ENCODE peak calls at places on chromosomes 7 and 10, in ten cellular contexts. B, V, R, D, O, G, M, T, E and W are unnamed samples.

GRCh38 chr7:42272793-42273665 is 36.0 kb upstream of the GLI3 start:
- DNase-seq in B (peak), V (no peak), R (no peak), D (no peak), O (no peak), G (peak), M (peak), T (peak), E (no peak), W (no peak)

GRCh38 chr7:119802147-119802546 is 470.8 kb upstream of the KCND2 start:
- DNase-seq in B (no peak), V (no peak), R (no peak), D (no peak), O (no peak), G (peak), M (peak), T (no peak), E (no peak), W (no peak)

GRCh38 chr10:78896169-78896931 is 172.4 kb upstream of the ZMIZ1 start:
- DNase-seq in B (no peak), V (no peak), R (no peak), D (no peak), O (no peak), G (no peak), M (no peak), T (no peak), E (no peak), W (no peak)

GRCh38 chr10:78706986-78707500 is 361.7 kb upstream of the ZMIZ1 start:
- DNase-seq in B (no peak), V (no peak), R (no peak), D (no peak), O (no peak), G (peak), M (no peak), T (no peak), E (no peak), W (no peak)

GRCh38 chr7:164882-165660 is 27.3 kb upstream of the FAM20C start:
- DNase-seq in B (no peak), V (no peak), R (no peak), D (no peak), O (peak), G (no peak), M (no peak), T (no peak), E (no peak), W (peak)

GRCh38 chr10:102231357-102232318 is 5.5 kb downstream of the ELOVL3 start:
- DNase-seq in B (peak), V (peak), R (peak), D (peak), O (peak), G (no peak), M (no peak), T (no peak), E (no peak), W (peak)

GRCh38 chr10:124741281-124741921 is 2.8 kb downstream of the FAM53B start:
- DNase-seq in B (peak), V (peak), R (peak), D (peak), O (peak), G (peak), M (peak), T (peak), E (no peak), W (peak)

GRCh38 chr10:45581497-45582385 is 90.8 kb downstream of the ZFAND4 start:
- DNase-seq in B (no peak), V (no peak), R (no peak), D (no peak), O (no peak), G (peak), M (no peak), T (peak), E (no peak), W (no peak)

GRCh38 chr7:88169717-88170320 is 50.0 kb downstream of the SRI start:
- DNase-seq in B (no peak), V (no peak), R (no peak), D (peak), O (no peak), G (no peak), M (no peak), T (peak), E (no peak), W (no peak)

GRCh38 chr7:14505906-14506305 is 396.6 kb downstream of the DGKB start:
- DNase-seq in B (no peak), V (no peak), R (no peak), D (no peak), O (no peak), G (peak), M (no peak), T (no peak), E (no peak), W (no peak)

GRCh38 chr7:101549734-101550133 is 79.4 kb downstream of the MYL10 start:
- DNase-seq in B (peak), V (no peak), R (no peak), D (no peak), O (no peak), G (no peak), M (no peak), T (no peak), E (no peak), W (peak)

GRCh38 chr7:6256709-6257535 is 15.5 kb downstream of the CYTH3 start:
- DNase-seq in B (no peak), V (no peak), R (no peak), D (no peak), O (peak), G (peak), M (peak), T (peak), E (no peak), W (no peak)

GRCh38 chr10:6649903-6650302 is 69.8 kb upstream of the PRKCQ start:
- DNase-seq in B (no peak), V (no peak), R (no peak), D (no peak), O (no peak), G (no peak), M (no peak), T (no peak), E (no peak), W (no peak)

GRCh38 chr7:17556247-17556646 is 257.8 kb downstream of the AHR start:
- DNase-seq in B (no peak), V (no peak), R (no peak), D (no peak), O (no peak), G (no peak), M (no peak), T (no peak), E (no peak), W (no peak)

GRCh38 chr7:50632561-50633413 is 67.6 kb upstream of the DDC start:
- DNase-seq in B (peak), V (peak), R (peak), D (peak), O (peak), G (peak), M (peak), T (peak), E (no peak), W (no peak)

DNA sequence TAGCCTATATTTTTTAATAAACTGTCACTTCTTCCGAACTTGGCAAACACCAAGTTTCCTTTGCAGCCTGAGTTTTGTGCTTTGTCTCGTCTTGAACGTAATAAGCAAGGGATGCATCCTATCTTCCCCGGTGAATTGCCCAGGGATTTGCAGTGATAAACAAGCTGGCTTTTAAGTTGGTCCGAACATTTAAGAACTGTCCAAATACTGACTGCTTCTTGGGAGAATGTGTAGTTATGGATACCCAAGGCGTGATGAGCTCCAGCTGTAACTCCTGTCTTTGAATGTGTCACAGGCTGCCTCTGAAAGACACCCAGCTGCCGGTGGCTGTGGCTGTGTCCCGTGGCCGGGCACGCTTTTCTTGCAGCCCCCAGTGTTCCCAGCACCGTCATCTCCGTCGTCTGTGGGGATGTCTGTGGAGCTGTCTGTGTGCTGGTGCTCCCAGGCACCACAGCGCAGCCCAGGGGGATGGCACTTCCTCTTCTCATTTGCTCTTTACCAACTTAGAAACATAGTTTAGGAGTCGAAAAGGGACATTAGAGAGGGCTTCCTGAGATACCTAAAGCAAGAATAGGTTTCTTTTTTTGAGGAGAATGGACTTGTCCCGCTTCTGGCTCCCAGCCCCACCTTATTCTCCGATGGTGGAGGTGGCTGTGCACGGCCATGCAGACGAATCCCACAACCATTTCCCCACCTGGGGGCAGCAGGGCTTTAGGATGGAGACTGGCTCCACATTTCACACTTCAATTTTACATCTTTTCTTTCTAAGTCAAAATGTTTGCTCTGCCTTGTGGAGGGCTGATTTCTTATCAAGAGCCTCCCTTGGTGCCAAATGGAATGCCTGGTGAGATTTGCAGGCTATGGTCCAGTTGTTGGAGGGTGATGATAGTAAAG is 118.2 kb downstream of the GLRX3 start:
- DNase-seq in B (no peak), V (no peak), R (no peak), D (no peak), O (no peak), G (no peak), M (no peak), T (no peak), E (no peak), W (no peak)
- TF ChIP-seq CTCF in B (peak), V (no peak), R (no peak), D (no peak), O (no peak), G (no peak), M (no peak), T (no peak), E (no peak), W (peak)

DNA sequence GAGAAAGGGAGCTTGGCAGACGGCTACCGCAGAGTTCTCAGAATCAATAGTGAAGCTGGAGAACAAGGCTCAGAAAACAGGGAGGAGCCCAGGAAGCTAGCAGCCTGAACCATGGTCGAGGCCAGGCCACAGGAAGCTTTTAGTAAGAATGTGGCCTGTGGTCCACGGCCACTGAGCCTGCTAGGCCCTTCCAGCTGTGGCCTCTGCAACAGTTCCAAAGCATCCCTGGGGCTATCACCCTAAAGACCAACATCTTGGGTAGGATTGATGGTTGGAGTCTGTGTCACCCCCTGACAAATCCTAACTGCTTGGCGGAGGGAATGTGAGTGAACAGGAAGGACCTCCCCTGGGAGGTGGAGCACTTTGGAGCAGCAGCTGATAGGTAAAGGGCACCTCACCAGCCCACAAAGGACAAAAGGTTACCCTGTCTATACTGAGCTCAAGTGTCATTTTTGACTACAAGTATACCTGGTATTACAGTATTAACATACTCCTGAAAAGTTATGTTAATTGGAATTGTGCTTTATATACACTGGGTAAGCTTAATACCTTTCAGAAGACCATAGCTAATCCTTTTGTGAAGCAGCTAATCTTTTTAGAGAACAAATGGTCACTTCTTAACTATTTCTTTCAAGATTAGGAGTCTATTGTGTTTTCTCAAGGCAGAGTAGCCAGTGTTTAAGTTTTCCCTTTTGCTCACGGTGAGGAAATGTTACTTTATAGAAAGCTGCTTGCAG is 18.7 kb downstream of the PTPRE start:
- DNase-seq in B (no peak), V (no peak), R (no peak), D (peak), O (no peak), G (peak), M (no peak), T (no peak), E (no peak), W (no peak)
- H3K9ac ChIP-seq in B (no peak), V (no peak), R (no peak), D (no peak), O (no peak), G (no peak), M (no peak), T (no peak), E (no peak), W (no peak)

DNA sequence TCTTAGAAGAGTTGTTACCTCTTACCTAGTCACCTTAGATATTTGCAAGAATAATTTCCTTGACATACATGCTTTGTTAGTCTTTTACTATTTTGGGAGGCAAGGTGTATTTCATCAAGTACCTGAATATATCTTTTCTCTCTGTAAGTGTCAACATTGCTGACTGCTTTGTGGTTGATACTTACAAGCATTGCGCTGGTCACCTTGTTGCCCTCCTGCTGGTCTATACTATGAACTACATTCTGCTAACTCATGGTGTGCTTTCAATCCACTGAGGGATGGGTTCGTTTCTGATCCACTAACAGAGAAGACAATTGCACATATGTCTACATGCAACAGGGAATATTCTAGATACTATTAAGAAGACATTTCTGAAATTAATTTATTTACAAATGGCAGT is 837.8 kb upstream of the COBL start:
- DNase-seq in B (no peak), V (no peak), R (no peak), D (no peak), O (no peak), G (no peak), M (no peak), T (no peak), E (no peak), W (no peak)
- TF ChIP-seq CTCF in B (peak), V (no peak), R (no peak), D (no peak), O (no peak), G (no peak), M (no peak), T (no peak), E (no peak), W (no peak)

GRCh38 chr7:157875230-157876179 is 538.7 kb downstream of the DNAJB6 start:
- DNase-seq in B (peak), V (peak), R (peak), D (no peak), O (no peak), G (no peak), M (no peak), T (no peak), E (no peak), W (peak)

GRCh38 chr7:157873664-157874063 is 536.9 kb downstream of the DNAJB6 start:
- DNase-seq in B (no peak), V (no peak), R (no peak), D (no peak), O (no peak), G (no peak), M (no peak), T (no peak), E (no peak), W (no peak)

GRCh38 chr7:157874208-157874816 is 537.5 kb downstream of the DNAJB6 start:
- DNase-seq in B (no peak), V (no peak), R (no peak), D (no peak), O (no peak), G (no peak), M (no peak), T (no peak), E (no peak), W (peak)

GRCh38 chr7:157873181-157873580 is 536.4 kb downstream of the DNAJB6 start:
- DNase-seq in B (no peak), V (no peak), R (no peak), D (no peak), O (no peak), G (no peak), M (no peak), T (no peak), E (no peak), W (peak)

DNA sequence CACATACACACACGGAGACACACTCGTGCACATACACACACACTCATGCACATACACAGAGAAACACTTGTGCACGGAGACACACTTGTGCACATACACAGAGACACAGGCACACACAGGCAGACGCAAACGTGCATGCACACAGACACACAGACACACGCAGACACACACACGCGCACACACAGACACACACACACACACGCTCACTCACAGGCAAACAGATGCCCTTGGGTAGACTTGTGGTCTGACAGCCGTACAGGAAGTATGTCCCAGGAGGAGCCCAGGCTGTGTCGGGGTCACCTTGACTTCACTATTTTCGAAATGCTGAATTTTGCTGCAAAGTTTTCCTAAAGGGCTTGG is 538.0 kb downstream of the DNAJB6 start:
- DNase-seq in B (no peak), V (no peak), R (no peak), D (no peak), O (no peak), G (no peak), M (no peak), T (no peak), E (no peak), W (no peak)
- H3K9ac ChIP-seq in B (no peak), V (no peak), R (no peak), D (no peak), O (no peak), G (no peak), M (no peak), T (no peak), E (no peak), W (no peak)

GRCh38 chr7:130381468-130382312 is 1.4 kb downstream of the CPA1 start:
- DNase-seq in B (peak), V (no peak), R (peak), D (no peak), O (no peak), G (no peak), M (no peak), T (no peak), E (no peak), W (no peak)
- TF ChIP-seq CTCF in B (peak), V (no peak), R (peak), D (peak), O (no peak), G (no peak), M (no peak), T (no peak), E (no peak), W (no peak)

DNA sequence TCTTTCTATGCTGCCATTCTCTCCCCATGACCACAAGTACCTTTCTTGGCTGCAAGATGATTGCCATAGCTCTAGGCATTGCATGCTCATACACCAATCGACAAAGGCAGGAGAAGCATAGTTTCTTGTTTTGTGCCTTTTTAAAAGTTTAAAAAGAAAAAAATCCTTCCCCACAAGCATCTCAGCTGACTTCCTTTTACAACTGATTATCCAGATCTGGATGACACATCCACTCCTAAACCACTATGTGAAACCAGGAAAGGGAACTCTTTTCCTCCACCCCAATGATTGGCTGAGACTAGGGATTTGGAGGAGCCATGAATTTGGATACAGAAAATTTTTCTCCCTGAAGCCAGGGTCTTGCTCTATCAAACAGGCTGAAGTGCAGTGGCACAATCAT is 14.5 kb upstream of the LRRC4 start:
- DNase-seq in B (no peak), V (no peak), R (no peak), D (no peak), O (no peak), G (peak), M (peak), T (peak), E (no peak), W (no peak)
- H3K9ac ChIP-seq in B (no peak), V (no peak), R (no peak), D (no peak), O (no peak), G (no peak), M (no peak), T (no peak), E (no peak), W (no peak)

DNA sequence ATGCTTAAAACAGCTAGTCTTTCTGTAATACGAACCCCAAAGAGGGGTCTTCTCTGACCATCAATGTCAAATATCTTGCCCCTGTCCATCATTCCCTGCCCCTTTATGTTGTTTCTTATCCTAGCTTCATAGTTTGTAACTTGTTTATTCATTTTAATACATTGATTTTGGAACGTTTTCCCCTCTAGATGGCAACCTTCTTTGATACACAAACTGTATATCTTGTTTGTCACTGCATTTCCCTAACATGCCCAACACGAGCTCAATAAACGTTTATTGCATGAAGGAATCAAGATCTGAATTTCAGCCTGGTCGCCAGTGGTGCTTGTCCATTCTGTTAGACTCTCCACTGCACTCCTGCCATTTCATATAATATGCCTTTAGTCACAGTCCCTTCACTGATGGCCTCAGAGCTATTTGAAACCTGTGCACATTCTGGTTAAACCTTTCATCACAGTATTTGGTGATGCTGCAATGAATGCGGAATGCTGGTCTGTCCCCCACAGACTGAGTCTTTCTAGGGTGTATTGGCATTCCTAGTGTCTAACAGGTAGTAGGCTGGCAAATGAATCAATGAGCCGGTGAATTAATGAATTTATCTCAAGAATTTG is 55.0 kb upstream of the FRMD4A start:
- DNase-seq in B (no peak), V (no peak), R (no peak), D (no peak), O (no peak), G (no peak), M (no peak), T (peak), E (no peak), W (no peak)
- TF ChIP-seq CTCF in B (no peak), V (peak), R (no peak), D (no peak), O (no peak), G (peak), M (peak), T (no peak), E (peak), W (no peak)